ENCODE peak calls at places on chromosomes 4 and X, in nine cellular contexts. L is CD4-positive, alpha-beta T cell; R is kidney; M is left ventricle myocardium inferior; W is fibroblast of lung; T is bronchial epithelial cell; Y is astrocyte of the spinal cord; N is RWPE1; O is endothelial cell. H is an unnamed sample.
A peak's percentile ranks its signal among the peaks of the same experiment; 100 is the strongest.

GRCh38 chr4:175671491-175671934 is 140.6 kb downstream of the GPM6A start:
- DNase-seq in W (no peak), M (no peak), L (no peak), T (no peak), R (peak; percentile 42), Y (no peak), N (peak; percentile 6), O (no peak), H (no peak)

GRCh38 chr4:2059726-2060577 is 825 bp downstream of the NAT8L start:
- DNase-seq in R (peak; percentile 70), Y (no peak), O (no peak), L (no peak), W (no peak), N (no peak), T (no peak), M (peak; percentile 11), H (no peak)

GRCh38 chr4:100738388-100739165 is 220.8 kb upstream of the EMCN start:
- DNase-seq in T (peak; percentile 99), M (no peak), O (no peak), L (no peak), Y (peak; percentile 92), W (peak; percentile 77), N (peak; percentile 86), R (no peak), H (peak; percentile 95)

GRCh38 chr4:143341186-143341755 is 4.6 kb downstream of the GAB1 start:
- DNase-seq in T (no peak), R (no peak), L (no peak), M (no peak), N (no peak), W (no peak), Y (no peak), O (no peak), H (no peak)

GRCh38 chr4:104677122-104677521 is 182.4 kb upstream of the CXXC4 start:
- DNase-seq in N (no peak), R (peak; percentile 60), T (peak; percentile 3), O (no peak), L (no peak), M (no peak), Y (peak; percentile 19), W (no peak), H (peak; percentile 18)

GRCh38 chr4:107151173-107151572 is 115.1 kb upstream of the DKK2 start:
- DNase-seq in O (no peak), Y (no peak), R (no peak), T (no peak), L (no peak), W (no peak), M (no peak), N (no peak), H (no peak)

GRCh38 chrX:124194209-124194608 is 138.3 kb upstream of the TEX13D start:
- DNase-seq in N (no peak), Y (peak; percentile 12), O (no peak), T (no peak), R (no peak), L (no peak), W (peak; percentile 11), M (peak; percentile 13), H (no peak)

GRCh38 chr4:129362685-129363274 is 266.8 kb downstream of the C4orf33 start:
- DNase-seq in L (peak; percentile 0), O (peak; percentile 64), N (peak; percentile 46), M (peak; percentile 16), T (peak; percentile 64), Y (peak; percentile 79), R (no peak), W (peak; percentile 81), H (peak; percentile 43)

DNA sequence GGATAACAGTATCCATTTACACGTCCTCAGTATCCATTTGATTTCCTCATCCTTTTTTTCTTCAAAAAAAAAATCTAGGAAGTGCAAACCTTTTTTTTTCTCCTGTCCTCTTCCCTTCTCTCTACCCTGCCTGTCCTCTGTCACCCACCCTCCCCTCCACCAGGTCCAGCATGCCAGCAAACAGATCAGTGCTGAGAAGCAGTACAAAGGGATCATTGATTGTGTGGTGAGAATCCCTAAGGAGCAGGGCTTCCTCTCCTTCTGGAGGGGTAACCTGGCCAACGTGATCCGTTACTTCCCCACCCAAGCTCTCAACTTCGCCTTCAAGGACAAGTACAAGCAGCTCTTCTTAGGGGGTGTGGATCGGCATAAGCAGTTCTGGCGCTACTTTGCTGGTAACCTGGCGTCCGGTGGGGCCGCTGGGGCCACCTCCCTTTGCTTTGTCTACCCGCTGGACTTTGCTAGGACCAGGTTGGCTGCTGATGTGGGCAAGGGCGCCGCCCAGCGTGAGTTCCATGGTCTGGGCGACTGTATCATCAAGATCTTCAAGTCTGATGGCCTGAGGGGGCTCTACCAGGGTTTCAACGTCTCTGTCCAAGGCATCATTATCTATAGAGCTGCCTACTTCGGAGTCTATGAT is 1.7 kb downstream of the SLC25A4 start:
- DNase-seq in T (no peak), R (no peak), M (no peak), O (no peak), Y (no peak), N (no peak), W (no peak), L (no peak), H (no peak)
- TF ChIP-seq CTCF in T (no peak), R (no peak), M (no peak), O (no peak), Y (no peak), N (no peak), W (no peak), L (no peak), H (no peak)

GRCh38 chr4:153486281-153487151 is 20.4 kb downstream of the TMEM131L start:
- DNase-seq in W (peak; percentile 70), T (peak; percentile 99), M (no peak), Y (peak; percentile 82), L (no peak), O (no peak), R (peak; percentile 73), N (peak; percentile 93), H (peak; percentile 97)

GRCh38 chr4:153488006-153488718 is 22.0 kb downstream of the TMEM131L start:
- DNase-seq in M (no peak), L (peak; percentile 77), R (peak; percentile 80), W (peak; percentile 28), N (no peak), Y (no peak), T (peak; percentile 37), O (no peak), H (no peak)

GRCh38 chr4:153483432-153484418 is 17.6 kb downstream of the TMEM131L start:
- DNase-seq in R (no peak), W (peak; percentile 73), N (no peak), Y (no peak), T (no peak), M (no peak), O (no peak), L (no peak), H (no peak)

GRCh38 chr4:153485860-153486259 is 19.7 kb downstream of the TMEM131L start:
- DNase-seq in T (no peak), O (no peak), R (no peak), N (no peak), L (no peak), W (no peak), Y (no peak), M (no peak), H (no peak)

DNA sequence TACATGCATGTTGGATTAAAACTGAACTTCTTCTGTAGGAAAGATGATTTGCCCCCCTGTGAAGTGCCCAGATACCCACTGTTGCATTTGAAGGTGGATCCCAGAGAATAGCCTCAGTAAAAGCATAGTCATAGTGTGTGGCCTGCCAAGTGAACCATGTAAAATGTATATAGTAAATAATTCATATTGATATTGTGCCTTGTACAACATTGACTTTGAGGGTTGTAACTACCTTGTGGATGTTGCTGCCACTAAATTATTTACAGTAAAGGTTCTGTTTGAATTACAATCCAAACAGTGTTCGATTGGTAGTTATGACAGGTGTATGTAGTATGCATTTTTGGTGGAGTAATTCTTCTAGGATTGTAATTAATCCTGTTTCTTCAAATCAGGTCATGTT is 19.2 kb downstream of the TMEM131L start:
- DNase-seq in T (no peak), Y (no peak), M (no peak), O (no peak), R (no peak), N (no peak), L (no peak), W (no peak), H (no peak)
- TF ChIP-seq CTCF in T (no peak), Y (no peak), M (no peak), O (no peak), R (no peak), N (no peak), L (no peak), W (no peak), H (no peak)

GRCh38 chr4:8427262-8427661 is 13.3 kb downstream of the ACOX3 start:
- DNase-seq in Y (no peak), O (no peak), L (no peak), T (no peak), W (no peak), N (no peak), R (no peak), M (no peak), H (no peak)

GRCh38 chr4:8433181-8433580 is 7.3 kb downstream of the ACOX3 start:
- DNase-seq in L (no peak), Y (no peak), M (no peak), T (no peak), N (no peak), R (no peak), W (no peak), O (no peak), H (no peak)

GRCh38 chr4:8431553-8431952 is 9.0 kb downstream of the ACOX3 start:
- DNase-seq in M (no peak), R (no peak), N (no peak), W (no peak), Y (no peak), O (no peak), T (no peak), L (no peak), H (no peak)

GRCh38 chr4:8427761-8428287 is 12.7 kb downstream of the ACOX3 start:
- DNase-seq in M (peak; percentile 37), W (peak; percentile 71), Y (peak; percentile 26), N (no peak), L (no peak), T (peak; percentile 39), R (no peak), O (no peak), H (no peak)

DNA sequence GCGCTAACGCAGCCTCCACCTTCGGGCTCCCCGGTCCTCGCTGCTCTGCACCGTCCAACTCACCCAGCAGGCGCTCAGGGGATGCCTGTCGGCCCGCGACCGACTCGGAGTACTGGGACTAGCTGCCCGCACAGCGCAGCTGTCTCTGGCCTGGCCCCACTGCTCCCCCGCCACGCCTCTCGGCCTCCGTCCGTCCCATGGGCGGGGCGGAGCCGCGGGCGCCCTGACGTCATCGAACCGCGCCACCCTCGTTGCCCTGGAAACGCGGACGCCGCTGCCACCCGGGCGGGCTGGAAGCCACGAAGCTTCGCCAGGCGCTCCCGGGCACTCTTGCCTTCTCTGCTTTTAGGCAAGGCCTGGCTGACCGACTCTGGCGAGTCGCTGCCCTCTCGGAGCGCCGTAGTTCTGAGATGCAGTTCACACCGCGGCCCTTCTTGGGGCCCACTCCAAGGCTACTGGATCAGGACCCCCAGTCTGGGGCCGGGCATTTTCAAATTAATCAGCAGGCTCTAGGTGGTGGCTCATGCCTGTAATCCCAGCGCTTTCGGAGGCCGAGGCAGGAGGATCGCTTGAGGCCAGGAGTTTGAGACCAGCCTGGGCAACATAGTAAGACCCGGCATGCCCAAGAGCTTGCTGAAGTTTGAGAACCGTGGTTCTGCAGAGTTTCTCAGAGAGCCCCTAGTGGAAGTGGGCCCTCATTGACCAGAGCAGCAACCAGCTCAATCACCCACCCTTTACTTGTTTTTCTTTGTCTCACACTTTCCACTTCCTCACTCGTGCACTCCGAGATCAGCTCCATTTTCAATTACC is 12.0 kb downstream of the ACOX3 start:
- DNase-seq in M (peak; percentile 89), L (peak; percentile 93), Y (peak; percentile 85), O (peak; percentile 97), W (peak; percentile 84), T (peak; percentile 61), R (peak; percentile 96), N (peak; percentile 86), H (peak; percentile 73)
- TF ChIP-seq CTCF in M (peak; percentile 20), L (no peak), Y (peak; percentile 66), O (peak; percentile 53), W (peak; percentile 41), T (peak; percentile 49), R (no peak), N (peak; percentile 50), H (peak; percentile 43)

DNA sequence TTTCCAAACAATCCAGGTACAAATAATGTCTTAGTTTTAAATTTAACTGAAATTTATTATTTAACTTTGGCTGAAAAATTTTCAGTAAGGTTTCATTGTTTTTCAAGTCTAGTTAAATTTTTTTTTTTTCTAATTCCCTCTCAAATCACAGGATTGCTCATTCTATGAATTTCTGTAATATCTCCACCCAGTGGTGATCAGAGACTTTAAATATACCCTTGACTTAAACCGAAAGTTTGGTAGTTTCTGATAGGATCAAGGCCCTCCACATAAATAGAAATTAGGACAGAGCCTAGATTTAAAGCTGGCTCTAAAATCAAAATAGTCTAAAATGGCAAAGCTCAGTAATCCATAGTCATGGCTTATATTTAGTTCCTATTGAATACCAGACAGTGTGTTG is 175.4 kb downstream of the TBCK start:
- DNase-seq in Y (no peak), W (peak; percentile 19), L (no peak), M (no peak), O (no peak), T (no peak), R (no peak), N (no peak), H (no peak)
- TF ChIP-seq CTCF in Y (no peak), W (no peak), L (no peak), M (peak; percentile 23), O (no peak), T (no peak), R (no peak), N (peak; percentile 4), H (peak; percentile 34)